ENCODE peak calls at places on chromosomes 12 and 14, in four cellular contexts. C, M, W and K are unnamed samples.

GRCh38 chr14:50669441-50669986 is 1.4 kb upstream of the SAV1 start:
- DNase-seq in M (no peak), C (no peak), W (no peak), K (no peak)

GRCh38 chr12:98939350-98939749 is 294.3 kb downstream of the APAF1 start:
- DNase-seq in C (no peak), M (peak), W (peak), K (peak)

GRCh38 chr14:54782803-54783659 is 119.6 kb downstream of the GCH1 start:
- DNase-seq in W (no peak), C (peak), M (no peak), K (peak)

GRCh38 chr12:98894412-98895085 is 249.5 kb downstream of the APAF1 start:
- DNase-seq in M (no peak), C (peak), W (peak), K (peak)

GRCh38 chr14:34124585-34124984 is 173.7 kb upstream of the EGLN3 start:
- DNase-seq in C (no peak), W (no peak), M (no peak), K (no peak)

GRCh38 chr12:41967668-41968649 is 176.7 kb downstream of the GXYLT1 start:
- DNase-seq in W (peak), M (no peak), C (no peak), K (no peak)

GRCh38 chr12:6279631-6280030 is 30.9 kb upstream of the PLEKHG6 start:
- DNase-seq in W (no peak), M (no peak), C (no peak), K (no peak)

GRCh38 chr12:75724913-75725312 is 213.5 kb upstream of the KRR1 start:
- DNase-seq in C (no peak), W (no peak), M (peak), K (no peak)

GRCh38 chr12:88707800-88708199 is 127.5 kb upstream of the KITLG start:
- DNase-seq in W (no peak), M (no peak), C (no peak), K (no peak)

GRCh38 chr12:117127933-117128823 is 29.0 kb upstream of the TESC start:
- DNase-seq in C (no peak), M (no peak), W (peak), K (no peak)

GRCh38 chr12:125645724-125646123 is 580.5 kb downstream of the AACS start:
- DNase-seq in C (no peak), W (peak), M (no peak), K (no peak)

GRCh38 chr12:121537814-121538698 is 42.8 kb downstream of the KDM2B start:
- DNase-seq in W (peak), C (peak), M (no peak), K (peak)

GRCh38 chr12:54282949-54283593 is 2.5 kb downstream of the HNRNPA1 start:
- DNase-seq in C (no peak), M (peak), W (no peak), K (no peak)

GRCh38 chr14:25308244-25308643 is 258.3 kb upstream of the STXBP6 start:
- DNase-seq in W (no peak), C (no peak), M (no peak), K (peak)

GRCh38 chr14:35299708-35300107 is 7.5 kb downstream of the PSMA6 start:
- DNase-seq in M (no peak), W (no peak), C (no peak), K (no peak)

GRCh38 chr14:77006127-77006526 is 22.4 kb downstream of the IRF2BPL start:
- DNase-seq in M (no peak), C (no peak), W (no peak), K (no peak)

GRCh38 chr12:128089961-128090360 is 177.0 kb upstream of the TMEM132C start:
- DNase-seq in C (no peak), M (no peak), W (no peak), K (no peak)

GRCh38 chr12:23049180-23049579 is 424.2 kb downstream of the ETNK1 start:
- DNase-seq in W (no peak), C (no peak), M (no peak), K (no peak)

GRCh38 chr14:59199205-59199604 is 10.7 kb downstream of the DAAM1 start:
- DNase-seq in C (no peak), M (peak), W (no peak), K (no peak)
- TF ChIP-seq CTCF in C (peak), M (no peak), W (peak), K (no peak)

GRCh38 chr12:3140284-3140683 is 63.1 kb downstream of the TSPAN9 start:
- DNase-seq in W (no peak), C (no peak), M (no peak), K (no peak)

GRCh38 chr12:3139760-3140159 is 62.6 kb downstream of the TSPAN9 start:
- DNase-seq in C (no peak), W (no peak), M (no peak), K (no peak)

GRCh38 chr12:3142386-3142785 is 65.2 kb downstream of the TSPAN9 start:
- DNase-seq in M (no peak), C (no peak), W (no peak), K (no peak)

GRCh38 chr12:3138896-3139590 is 61.9 kb downstream of the TSPAN9 start:
- DNase-seq in W (no peak), C (no peak), M (no peak), K (no peak)

DNA sequence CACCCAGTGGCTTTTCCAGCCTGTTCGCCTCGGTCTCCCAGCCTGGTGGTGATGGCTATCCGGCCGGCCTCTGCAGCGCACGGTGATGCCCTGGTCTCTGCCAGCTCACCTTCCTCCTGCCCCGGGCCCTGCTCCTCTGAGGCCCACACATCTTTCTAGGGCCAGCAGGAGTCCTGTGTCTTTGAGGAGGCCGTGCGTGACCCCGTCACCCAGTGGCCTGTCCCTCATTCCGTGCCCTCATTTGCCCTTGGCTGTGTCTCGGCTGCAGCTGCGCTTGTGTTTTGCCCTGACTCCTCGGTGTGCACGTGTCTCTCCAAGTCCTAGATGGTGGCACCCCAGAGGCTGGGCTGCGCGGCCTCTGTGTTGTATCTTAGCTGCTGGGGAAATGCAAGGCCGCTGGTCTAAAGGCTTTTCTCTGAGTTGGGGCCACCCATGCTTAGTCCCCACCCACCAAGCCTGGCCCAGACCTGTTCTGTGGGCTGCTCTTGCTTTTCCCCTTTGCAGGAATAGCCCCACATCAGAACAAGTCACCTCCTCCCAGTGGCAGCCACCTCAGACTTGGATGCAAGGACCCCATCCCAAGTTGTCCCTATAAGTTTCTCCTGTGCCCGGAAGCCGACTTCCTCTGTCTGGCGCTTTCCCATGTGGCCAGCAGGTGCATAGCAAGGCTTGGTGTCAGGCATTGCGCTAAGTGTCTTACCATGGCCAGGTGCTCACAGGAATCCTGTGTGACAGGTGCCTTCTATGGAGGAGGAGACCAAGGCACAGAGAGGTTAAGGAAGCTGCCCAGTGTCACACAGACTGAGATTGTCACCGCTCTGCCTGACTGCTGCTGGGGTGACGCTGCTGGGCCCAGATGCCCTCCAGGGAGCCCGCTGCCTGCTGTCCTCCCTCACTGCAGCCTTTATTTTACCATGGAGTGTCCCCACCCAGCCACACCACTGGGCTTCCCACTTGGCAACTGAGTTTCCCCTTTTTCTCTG is 64.5 kb downstream of the TSPAN9 start:
- DNase-seq in W (no peak), C (no peak), M (no peak), K (no peak)
- TF ChIP-seq CTCF in W (no peak), C (no peak), M (no peak), K (no peak)

GRCh38 chr14:81281317-81281716 is 60.6 kb upstream of the GTF2A1 start:
- DNase-seq in C (no peak), M (no peak), W (no peak), K (no peak)
- TF ChIP-seq CTCF in C (no peak), M (no peak), W (no peak), K (no peak)

DNA sequence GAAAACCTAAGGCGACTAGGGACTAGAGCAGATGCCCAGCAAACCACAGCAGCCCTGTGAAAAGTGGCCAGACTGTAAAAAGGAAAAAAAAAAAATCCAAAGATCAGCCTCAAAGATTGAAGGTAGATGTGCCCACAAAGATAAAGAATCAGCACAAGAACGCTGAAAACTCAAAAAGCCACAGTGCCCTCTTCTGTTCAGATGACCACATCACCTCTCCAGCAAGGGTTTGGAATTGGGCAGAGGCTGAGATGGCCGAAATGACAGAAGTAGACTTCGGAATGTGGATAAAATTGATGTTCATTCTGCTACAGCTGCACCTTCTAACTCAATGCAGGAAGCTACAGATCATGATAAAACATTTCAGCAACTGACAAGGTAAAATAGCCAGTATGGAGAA is 154.4 kb downstream of the GPHN start:
- DNase-seq in C (no peak), W (no peak), M (no peak), K (peak)
- TF ChIP-seq CTCF in C (peak), W (peak), M (no peak), K (peak)

GRCh38 chr12:56119361-56119796 is 1.3 kb downstream of the ZC3H10 start:
- DNase-seq in M (peak), W (peak), C (no peak), K (peak)
- TF ChIP-seq CTCF in M (peak), W (peak), C (peak), K (peak)